ENCODE peak calls at places on chromosomes 1 and 21, in nine cellular contexts. K is posterior cingulate gyrus; F is NCI-H2029; V is stimulated activated effector memory CD8-positive, alpha-beta T cell treated with anti-CD3 and anti-CD28 coated beads, Interleukin-12 subunit alpha, Interleukin-12 subunit beta, amount 100 ng/mL, for 72 hours; D is occipital lobe; L is uterus; O is GM19239; Z is A549; Q is ovary. C is an unnamed sample.

GRCh38 chr1:155978973-155979429 is 654 bp upstream of the ARHGEF2 start:
- DNase-seq in K (no peak), F (no peak), V (peak), D (no peak), L (peak), O (no peak), Z (no peak), Q (no peak), C (no peak)

GRCh38 chr1:182781849-182782586 is 7.6 kb upstream of the NPL start:
- DNase-seq in K (peak), F (peak), V (peak), D (peak), L (peak), O (no peak), Z (peak), Q (peak), C (peak)

GRCh38 chr1:91718368-91718767 is 167.6 kb downstream of the TGFBR3 start:
- DNase-seq in K (no peak), F (no peak), V (no peak), D (no peak), L (no peak), O (no peak), Z (no peak), Q (no peak), C (no peak)

GRCh38 chr1:37797750-37798345 is 4.2 kb downstream of the MANEAL start:
- DNase-seq in K (no peak), F (no peak), V (no peak), D (no peak), L (no peak), O (no peak), Z (no peak), Q (no peak), C (no peak)

GRCh38 chr21:45326169-45326833 is 38.6 kb upstream of the POFUT2 start:
- DNase-seq in K (peak), F (no peak), V (no peak), D (no peak), L (no peak), O (no peak), Z (no peak), Q (peak), C (no peak)

GRCh38 chr1:225460737-225461532 is 33.1 kb upstream of the LBR start:
- DNase-seq in K (no peak), F (no peak), V (peak), D (no peak), L (no peak), O (no peak), Z (no peak), Q (no peak), C (no peak)

GRCh38 chr21:37208056-37208705 is 59.0 kb downstream of the VPS26C start:
- DNase-seq in K (peak), F (peak), V (no peak), D (peak), L (no peak), O (peak), Z (no peak), Q (no peak), C (peak)

GRCh38 chr1:200376521-200376920 is 33.3 kb downstream of the ZNF281 start:
- DNase-seq in K (no peak), F (no peak), V (no peak), D (no peak), L (no peak), O (no peak), Z (peak), Q (no peak), C (no peak)

GRCh38 chr1:218817747-218818146 is 355.9 kb upstream of the LYPLAL1 start:
- DNase-seq in K (no peak), F (no peak), V (no peak), D (no peak), L (peak), O (no peak), Z (no peak), Q (peak), C (no peak)

GRCh38 chr1:171884475-171884874 is 43.2 kb downstream of the DNM3 start:
- DNase-seq in K (no peak), F (no peak), V (no peak), D (no peak), L (no peak), O (no peak), Z (no peak), Q (no peak), C (no peak)

GRCh38 chr1:24321150-24321549 is 2.0 kb downstream of the GRHL3 start:
- DNase-seq in K (no peak), F (no peak), V (peak), D (no peak), L (no peak), O (no peak), Z (no peak), Q (no peak), C (no peak)

GRCh38 chr1:227416156-227416865 is 98.0 kb upstream of the CDC42BPA start:
- DNase-seq in K (no peak), F (no peak), V (no peak), D (no peak), L (no peak), O (no peak), Z (no peak), Q (no peak), C (no peak)

GRCh38 chr1:93585059-93585966 is 96.3 kb downstream of the BCAR3 start:
- DNase-seq in K (no peak), F (peak), V (no peak), D (no peak), L (no peak), O (no peak), Z (peak), Q (peak), C (peak)